ENCODE peak calls at places on chromosomes 5 and 9, in five cellular contexts. One of them, this sample, is unnamed.

GRCh38 chr5:132380047-132380446 is 10.5 kb downstream of the SLC22A5 start:
- DNase-seq in coronary artery: peak
- DNase-seq in renal cortical epithelial cell: no peak
- DNase-seq in NCI-H1105: no peak
- DNase-seq in lung: no peak
- DNase-seq in this sample: no peak

GRCh38 chr5:179798144-179798770 is 4.5 kb downstream of the LTC4S start:
- DNase-seq in renal cortical epithelial cell: no peak
- DNase-seq in lung: no peak
- DNase-seq in NCI-H1105: no peak
- DNase-seq in coronary artery: no peak
- DNase-seq in this sample: no peak

GRCh38 chr5:85293139-85293785 is 908.6 kb upstream of the EDIL3 start:
- DNase-seq in lung: no peak
- DNase-seq in NCI-H1105: no peak
- DNase-seq in coronary artery: no peak
- DNase-seq in renal cortical epithelial cell: peak
- DNase-seq in this sample: no peak

GRCh38 chr5:17343675-17344074 is 126.2 kb downstream of the BASP1 start:
- DNase-seq in renal cortical epithelial cell: peak
- DNase-seq in NCI-H1105: no peak
- DNase-seq in coronary artery: no peak
- DNase-seq in lung: no peak
- DNase-seq in this sample: no peak

GRCh38 chr5:110880413-110880812 is 141.6 kb downstream of the SLC25A46 start:
- DNase-seq in NCI-H1105: no peak
- DNase-seq in renal cortical epithelial cell: peak
- DNase-seq in lung: peak
- DNase-seq in coronary artery: no peak
- DNase-seq in this sample: no peak

GRCh38 chr5:143717400-143717799 is 94.6 kb upstream of the HMHB1 start:
- DNase-seq in coronary artery: no peak
- DNase-seq in NCI-H1105: no peak
- DNase-seq in lung: no peak
- DNase-seq in renal cortical epithelial cell: peak
- DNase-seq in this sample: no peak

GRCh38 chr5:95219411-95219810 is 65.5 kb downstream of the MCTP1 start:
- DNase-seq in coronary artery: no peak
- DNase-seq in renal cortical epithelial cell: no peak
- DNase-seq in lung: no peak
- DNase-seq in NCI-H1105: no peak
- DNase-seq in this sample: peak

GRCh38 chr9:105299190-105299854 is 54.9 kb downstream of the SLC44A1 start:
- DNase-seq in lung: no peak
- DNase-seq in renal cortical epithelial cell: peak
- DNase-seq in coronary artery: peak
- DNase-seq in NCI-H1105: no peak
- DNase-seq in this sample: no peak

GRCh38 chr9:36665921-36666429 is 93.3 kb downstream of the MELK start:
- DNase-seq in renal cortical epithelial cell: no peak
- DNase-seq in coronary artery: no peak
- DNase-seq in lung: no peak
- DNase-seq in NCI-H1105: no peak
- DNase-seq in this sample: no peak

GRCh38 chr9:107868166-107868565 is 378.6 kb upstream of the KLF4 start:
- DNase-seq in NCI-H1105: no peak
- DNase-seq in coronary artery: no peak
- DNase-seq in renal cortical epithelial cell: no peak
- DNase-seq in lung: no peak
- DNase-seq in this sample: no peak

GRCh38 chr5:179610109-179610902 is 13.2 kb downstream of the HNRNPH1 start:
- DNase-seq in renal cortical epithelial cell: no peak
- DNase-seq in NCI-H1105: no peak
- DNase-seq in lung: no peak
- DNase-seq in coronary artery: peak
- DNase-seq in this sample: no peak

GRCh38 chr9:87711857-87712800 is 13.8 kb upstream of the CTSL start:
- DNase-seq in renal cortical epithelial cell: peak
- DNase-seq in lung: no peak
- DNase-seq in coronary artery: no peak
- DNase-seq in NCI-H1105: no peak
- DNase-seq in this sample: no peak

GRCh38 chr5:112228672-112229071 is 190.4 kb downstream of the EPB41L4A start:
- DNase-seq in lung: peak
- DNase-seq in renal cortical epithelial cell: peak
- DNase-seq in coronary artery: peak
- DNase-seq in NCI-H1105: peak
- DNase-seq in this sample: no peak

GRCh38 chr5:124927735-124928134 is 181.3 kb upstream of the ZNF608 start:
- DNase-seq in renal cortical epithelial cell: peak
- DNase-seq in coronary artery: no peak
- DNase-seq in lung: no peak
- DNase-seq in NCI-H1105: no peak
- DNase-seq in this sample: no peak

GRCh38 chr9:117545846-117546245 is 131.0 kb upstream of the ASTN2 start:
- DNase-seq in renal cortical epithelial cell: no peak
- DNase-seq in NCI-H1105: no peak
- DNase-seq in coronary artery: no peak
- DNase-seq in lung: no peak
- DNase-seq in this sample: no peak

GRCh38 chr5:126351138-126351537 is 72.1 kb upstream of the GRAMD2B start:
- DNase-seq in coronary artery: no peak
- DNase-seq in NCI-H1105: no peak
- DNase-seq in lung: no peak
- DNase-seq in renal cortical epithelial cell: peak
- DNase-seq in this sample: no peak

GRCh38 chr9:19998153-19998552 is 209.3 kb upstream of the SLC24A2 start:
- DNase-seq in NCI-H1105: no peak
- DNase-seq in coronary artery: no peak
- DNase-seq in lung: no peak
- DNase-seq in renal cortical epithelial cell: peak
- DNase-seq in this sample: no peak

GRCh38 chr5:138138949-138139775 is at the start of gene NME5:
- DNase-seq in lung: peak
- DNase-seq in renal cortical epithelial cell: peak
- DNase-seq in NCI-H1105: peak
- DNase-seq in coronary artery: no peak
- DNase-seq in this sample: peak

GRCh38 chr9:32136700-32137339 is 247.6 kb upstream of the ACO1 start:
- DNase-seq in NCI-H1105: no peak
- DNase-seq in coronary artery: no peak
- DNase-seq in lung: no peak
- DNase-seq in renal cortical epithelial cell: no peak
- DNase-seq in this sample: no peak

GRCh38 chr9:99451121-99451606 is 229.1 kb downstream of the SEC61B start:
- DNase-seq in lung: peak
- DNase-seq in coronary artery: no peak
- DNase-seq in NCI-H1105: no peak
- DNase-seq in renal cortical epithelial cell: no peak
- DNase-seq in this sample: no peak

GRCh38 chr9:114317665-114318357 is 5.1 kb upstream of the ORM1 start:
- DNase-seq in lung: no peak
- DNase-seq in NCI-H1105: no peak
- DNase-seq in renal cortical epithelial cell: peak
- DNase-seq in coronary artery: peak
- DNase-seq in this sample: no peak

GRCh38 chr5:172494630-172495505 is 40.5 kb upstream of the SH3PXD2B start:
- DNase-seq in renal cortical epithelial cell: no peak
- DNase-seq in coronary artery: peak
- DNase-seq in lung: no peak
- DNase-seq in NCI-H1105: no peak
- DNase-seq in this sample: no peak